ENCODE peak calls at places on chromosome 18, in eight cellular contexts. A is NCI-H1694; B is NCI-H2081; J is Kasumi-1; H is right atrium auricular region; Q is GM23248; I is fibroblast of pulmonary artery; N is activated CD4-positive, alpha-beta memory T cell treated with anti-CD3 and anti-CD28 coated beads, Interleukin-2, amount 10 ng/mL, durations not matched to agents 7 days and 5 days. L is an unnamed sample.

GRCh38 chr18:58228176-58228575 is 184.2 kb downstream of the NEDD4L start:
- DNase-seq in I (no peak), N (no peak), A (no peak), Q (no peak), H (no peak), J (no peak), B (no peak), L (no peak)

GRCh38 chr18:7908686-7909299 is 341.7 kb downstream of the PTPRM start:
- DNase-seq in I (no peak), B (peak; percentile 95), Q (no peak), A (no peak), H (no peak), J (no peak), N (no peak), L (no peak)

GRCh38 chr18:36456622-36457021 is 159.1 kb downstream of the FHOD3 start:
- DNase-seq in Q (no peak), H (no peak), N (no peak), I (no peak), A (no peak), B (no peak), J (no peak), L (no peak)

GRCh38 chr18:449374-449773 is 51.1 kb downstream of the COLEC12 start:
- DNase-seq in A (no peak), Q (no peak), J (no peak), I (no peak), H (no peak), B (no peak), N (no peak), L (peak; percentile 27)

GRCh38 chr18:47930086-47930843 is at the start of gene SMAD2:
- DNase-seq in B (peak; percentile 79), I (peak; percentile 82), Q (peak; percentile 81), N (peak; percentile 84), A (peak; percentile 24), J (peak; percentile 71), H (peak; percentile 79), L (no peak)

GRCh38 chr18:49024408-49024807 is 73.6 kb upstream of the SMAD7 start:
- DNase-seq in Q (no peak), J (no peak), I (no peak), H (peak; percentile 38), B (no peak), A (no peak), N (no peak), L (no peak)

GRCh38 chr18:30280861-30281470 is 761.6 kb downstream of the DSC3 start:
- DNase-seq in A (peak; percentile 72), H (no peak), Q (peak; percentile 74), I (peak; percentile 81), J (peak; percentile 49), N (no peak), B (peak; percentile 58), L (peak; percentile 46)

GRCh38 chr18:5574843-5575242 is 31.0 kb upstream of the EPB41L3 start:
- DNase-seq in I (no peak), A (no peak), Q (no peak), J (no peak), B (no peak), N (no peak), H (no peak), L (no peak)

GRCh38 chr18:2903006-2903405 is 56.2 kb downstream of the EMILIN2 start:
- DNase-seq in N (no peak), H (peak; percentile 78), B (no peak), A (no peak), J (peak; percentile 45), I (peak; percentile 75), Q (peak; percentile 91), L (no peak)

GRCh38 chr18:30234755-30235154 is 807.8 kb downstream of the DSC3 start:
- DNase-seq in A (no peak), J (no peak), N (no peak), B (no peak), I (no peak), Q (no peak), H (no peak), L (no peak)

GRCh38 chr18:31658670-31659573 is 25.5 kb downstream of the B4GALT6 start:
- DNase-seq in A (no peak), B (no peak), H (no peak), N (no peak), I (no peak), Q (no peak), J (no peak), L (peak; percentile 60)

GRCh38 chr18:12679183-12679786 is 21.4 kb upstream of the SPIRE1 start:
- DNase-seq in B (peak; percentile 45), Q (peak; percentile 65), H (peak; percentile 68), J (peak; percentile 91), A (no peak), I (peak; percentile 60), N (no peak), L (no peak)

GRCh38 chr18:32770181-32770650 is 2.6 kb downstream of the KLHL14 start:
- DNase-seq in I (no peak), B (peak; percentile 38), Q (no peak), H (no peak), A (no peak), J (no peak), N (no peak), L (no peak)

GRCh38 chr18:48580782-48581181 is 42.0 kb downstream of the CTIF start:
- DNase-seq in I (no peak), A (no peak), Q (peak; percentile 83), H (peak; percentile 80), N (no peak), B (no peak), J (no peak), L (no peak)

GRCh38 chr18:6210349-6211173 is 204.2 kb downstream of the L3MBTL4 start:
- DNase-seq in I (no peak), N (no peak), H (no peak), J (no peak), A (no peak), Q (no peak), B (no peak), L (no peak)

GRCh38 chr18:74679679-74680076 is 82.0 kb downstream of the ZNF407 start:
- DNase-seq in I (no peak), J (no peak), H (no peak), Q (no peak), N (no peak), B (no peak), A (no peak), L (no peak)

GRCh38 chr18:79631096-79631507 is 48.5 kb upstream of the CTDP1 start:
- DNase-seq in Q (no peak), H (peak; percentile 16), B (no peak), A (no peak), N (no peak), J (no peak), I (no peak), L (no peak)

GRCh38 chr18:50119363-50119762 is 75.6 kb downstream of the MYO5B start:
- DNase-seq in J (no peak), I (no peak), Q (no peak), H (no peak), A (no peak), B (no peak), N (no peak), L (no peak)

GRCh38 chr18:8319798-8320477 is 289.3 kb upstream of the RAB12 start:
- DNase-seq in B (no peak), Q (peak; percentile 29), N (no peak), J (no peak), A (no peak), I (no peak), H (no peak), L (no peak)

GRCh38 chr18:7255054-7255453 is 24.2 kb downstream of the LRRC30 start:
- DNase-seq in N (no peak), J (no peak), H (no peak), B (no peak), I (no peak), Q (no peak), A (no peak), L (no peak)

GRCh38 chr18:79570266-79571201 is 109.1 kb upstream of the CTDP1 start:
- DNase-seq in Q (peak; percentile 51), I (peak; percentile 32), N (no peak), J (no peak), A (no peak), B (no peak), H (no peak), L (no peak)

GRCh38 chr18:79502785-79503184 is 107.1 kb downstream of the NFATC1 start:
- DNase-seq in I (peak; percentile 59), J (no peak), Q (peak; percentile 58), H (no peak), B (no peak), N (no peak), A (no peak), L (no peak)

GRCh38 chr18:32383040-32383819 is 87.5 kb downstream of the GAREM1 start:
- DNase-seq in H (no peak), J (no peak), N (no peak), I (peak; percentile 96), B (no peak), A (no peak), Q (peak; percentile 85), L (no peak)

GRCh38 chr18:50306944-50307343 is 19.5 kb upstream of the CXXC1 start:
- DNase-seq in Q (peak; percentile 23), A (no peak), J (no peak), I (peak; percentile 83), B (no peak), H (no peak), N (no peak), L (no peak)

GRCh38 chr18:60232541-60232940 is 140.0 kb downstream of the MC4R start:
- DNase-seq in H (no peak), J (no peak), N (no peak), B (no peak), A (no peak), I (peak; percentile 50), Q (peak; percentile 53), L (no peak)

GRCh38 chr18:77108001-77108692 is 24.4 kb downstream of the MBP start:
- DNase-seq in B (no peak), I (peak; percentile 88), J (no peak), A (peak; percentile 71), H (peak; percentile 67), Q (peak; percentile 89), N (no peak), L (no peak)

GRCh38 chr18:47075098-47075883 is 39.9 kb upstream of the ELOA2 start:
- DNase-seq in J (no peak), N (no peak), H (no peak), B (no peak), A (no peak), Q (no peak), I (no peak), L (no peak)

GRCh38 chr18:50659091-50660003 is 99.5 kb downstream of the MAPK4 start:
- DNase-seq in I (peak; percentile 29), Q (peak; percentile 57), J (no peak), H (no peak), A (peak; percentile 2), B (no peak), N (no peak), L (no peak)

GRCh38 chr18:51726614-51727013 is 529.1 kb upstream of the MEX3C start:
- DNase-seq in B (no peak), J (no peak), Q (no peak), A (no peak), N (no peak), H (no peak), I (no peak), L (no peak)

GRCh38 chr18:2547477-2548087 is 23.7 kb downstream of the METTL4 start:
- DNase-seq in J (peak; percentile 73), Q (peak; percentile 73), B (peak; percentile 55), A (peak; percentile 60), N (no peak), H (no peak), I (peak; percentile 85), L (peak; percentile 15)

GRCh38 chr18:22346342-22346967 is 71.3 kb downstream of the CTAGE1 start:
- DNase-seq in H (peak; percentile 85), J (peak; percentile 38), B (no peak), N (no peak), I (peak; percentile 83), Q (peak; percentile 89), A (no peak), L (no peak)

GRCh38 chr18:68735498-68736343 is 20.8 kb upstream of the TMX3 start:
- DNase-seq in N (no peak), Q (peak; percentile 82), H (no peak), A (peak; percentile 25), B (peak; percentile 28), I (peak; percentile 83), J (peak; percentile 76), L (peak; percentile 24)

GRCh38 chr18:77201508-77201907 is 48.1 kb upstream of the GALR1 start:
- DNase-seq in H (no peak), B (no peak), J (no peak), Q (peak; percentile 55), A (no peak), N (no peak), I (no peak), L (no peak)

GRCh38 chr18:74834424-74835309 is 237.0 kb downstream of the ZNF407 start:
- DNase-seq in H (no peak), A (no peak), J (no peak), I (peak; percentile 23), N (no peak), B (no peak), Q (no peak), L (no peak)